ENCODE peak calls at places on chromosomes 16 and 17, in four cellular contexts. One of them, this sample, is unnamed. For H3K9me3, the result is how much of the 10 kb centered on the place peaks cover.

GRCh38 chr16:380837-381787 is 666 bp downstream of the PGAP6 start:
- DNase-seq in AG04450: no peak
- DNase-seq in osteoblast: peak
- DNase-seq in HAP-1: no peak
- DNase-seq in this sample: no peak

GRCh38 chr17:82914375-82914774 is 74.6 kb upstream of the ZNF750 start:
- DNase-seq in AG04450: no peak
- DNase-seq in osteoblast: peak
- DNase-seq in HAP-1: no peak
- DNase-seq in this sample: no peak

GRCh38 chr17:53538129-53538617 is 284.6 kb upstream of the KIF2B start:
- DNase-seq in AG04450: no peak
- DNase-seq in osteoblast: no peak
- DNase-seq in HAP-1: no peak
- DNase-seq in this sample: no peak

GRCh38 chr16:7303014-7303676 is 29.5 kb upstream of the RBFOX1 start:
- DNase-seq in AG04450: no peak
- DNase-seq in osteoblast: no peak
- DNase-seq in HAP-1: no peak
- DNase-seq in this sample: no peak

GRCh38 chr16:5977329-5977728 is 879.7 kb upstream of the EEF2KMT start:
- DNase-seq in AG04450: no peak
- DNase-seq in osteoblast: no peak
- DNase-seq in HAP-1: no peak
- DNase-seq in this sample: no peak

GRCh38 chr17:66602659-66603363 is 232.1 kb upstream of the CACNG5 start:
- DNase-seq in AG04450: no peak
- DNase-seq in osteoblast: no peak
- DNase-seq in HAP-1: no peak
- DNase-seq in this sample: no peak

GRCh38 chr17:60333628-60334031 is 58.3 kb downstream of the USP32 start:
- DNase-seq in AG04450: no peak
- DNase-seq in osteoblast: no peak
- DNase-seq in HAP-1: no peak
- DNase-seq in this sample: no peak

GRCh38 chr16:58025351-58026138 is at the start of gene MMP15:
- DNase-seq in AG04450: no peak
- DNase-seq in osteoblast: peak
- DNase-seq in HAP-1: peak
- DNase-seq in this sample: peak

GRCh38 chr17:21816592-21817567 is 124.6 kb downstream of the KCNJ18 start:
- DNase-seq in AG04450: no peak
- DNase-seq in osteoblast: peak
- DNase-seq in HAP-1: no peak
- DNase-seq in this sample: no peak

GRCh38 chr17:21815352-21816063 is 123.2 kb downstream of the KCNJ18 start:
- DNase-seq in AG04450: no peak
- DNase-seq in osteoblast: peak
- DNase-seq in HAP-1: no peak
- DNase-seq in this sample: no peak

GRCh38 chr17:21823130-21823529 is 130.8 kb downstream of the KCNJ18 start:
- DNase-seq in AG04450: no peak
- DNase-seq in osteoblast: no peak
- DNase-seq in HAP-1: no peak
- DNase-seq in this sample: no peak

GRCh38 chr17:21814776-21815175 is 122.5 kb downstream of the KCNJ18 start:
- DNase-seq in AG04450: no peak
- DNase-seq in osteoblast: peak
- DNase-seq in HAP-1: no peak
- DNase-seq in this sample: no peak

GRCh38 chr17:21817791-21818364 is 125.6 kb downstream of the KCNJ18 start:
- DNase-seq in AG04450: no peak
- DNase-seq in osteoblast: peak
- DNase-seq in HAP-1: no peak
- DNase-seq in this sample: no peak
- H3K9me3 ChIP-seq in AG04450: under half
- H3K9me3 ChIP-seq in osteoblast: under half
- H3K9me3 ChIP-seq in HAP-1: under half
- H3K9me3 ChIP-seq in this sample: under half

DNA sequence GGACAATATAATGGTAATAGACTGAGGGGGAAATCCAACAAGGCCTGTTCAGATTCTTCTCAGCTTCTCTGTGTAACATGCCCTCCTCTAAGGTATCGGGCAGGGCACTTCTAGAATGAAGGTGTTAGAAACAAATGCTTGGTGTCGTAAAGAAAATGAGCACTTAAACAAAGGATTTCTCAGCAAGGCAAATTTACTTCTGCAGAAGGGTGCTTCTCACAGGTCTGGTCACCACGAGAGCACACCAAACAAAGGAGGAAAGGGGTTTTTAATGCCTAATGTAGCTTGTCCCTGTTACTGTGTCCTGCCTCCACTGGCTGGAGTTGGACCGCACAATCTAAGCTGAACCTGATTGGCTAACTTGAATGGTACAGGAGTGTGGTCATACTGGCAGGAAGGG is 642.6 kb upstream of the CDH8 start:
- DNase-seq in AG04450: no peak
- DNase-seq in osteoblast: no peak
- DNase-seq in HAP-1: no peak
- DNase-seq in this sample: no peak
- H3K9me3 ChIP-seq in AG04450: under half
- H3K9me3 ChIP-seq in osteoblast: under half
- H3K9me3 ChIP-seq in HAP-1: under half
- H3K9me3 ChIP-seq in this sample: under half

DNA sequence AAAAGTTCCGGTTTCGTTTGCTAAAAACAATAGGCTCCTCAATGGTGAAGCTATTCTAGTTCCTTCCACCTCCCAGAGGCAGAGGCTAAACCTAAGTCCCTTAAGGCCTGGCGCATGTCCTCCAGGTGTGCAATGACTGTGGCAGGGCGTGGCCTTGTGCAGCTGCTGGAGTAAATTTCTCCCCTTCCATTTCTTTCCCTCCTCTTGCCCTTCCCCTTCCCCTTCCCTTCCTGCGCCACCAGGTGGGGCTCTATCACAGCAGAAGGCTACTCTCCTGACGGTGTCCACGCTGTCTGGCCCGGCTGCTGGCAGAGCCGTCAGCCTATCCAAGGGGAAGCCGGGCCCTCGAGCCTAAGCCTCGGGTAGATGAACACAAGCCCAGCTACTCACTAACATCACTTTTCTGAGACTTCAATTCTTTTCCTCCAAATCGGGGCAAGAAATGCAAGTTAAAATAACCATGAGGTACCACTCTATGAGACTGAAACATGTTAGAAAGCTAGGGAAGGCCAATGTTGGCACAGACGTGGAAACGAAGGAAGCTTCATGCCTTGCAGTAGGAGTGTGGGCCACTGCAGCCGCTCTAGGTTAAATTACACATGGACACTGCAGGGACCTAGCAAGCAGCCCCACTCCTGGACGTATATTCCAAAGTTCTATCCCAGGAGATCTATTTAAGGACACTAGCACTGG is 34.4 kb downstream of the C16orf78 start:
- DNase-seq in AG04450: peak
- DNase-seq in osteoblast: peak
- DNase-seq in HAP-1: peak
- DNase-seq in this sample: peak
- H3K9me3 ChIP-seq in AG04450: under half
- H3K9me3 ChIP-seq in osteoblast: under half
- H3K9me3 ChIP-seq in HAP-1: under half
- H3K9me3 ChIP-seq in this sample: under half

GRCh38 chr17:2898255-2898926 is 102.2 kb downstream of the RAP1GAP2 start:
- DNase-seq in AG04450: no peak
- DNase-seq in osteoblast: peak
- DNase-seq in HAP-1: no peak
- DNase-seq in this sample: no peak
- H3K9me3 ChIP-seq in AG04450: under half
- H3K9me3 ChIP-seq in osteoblast: under half
- H3K9me3 ChIP-seq in HAP-1: under half
- H3K9me3 ChIP-seq in this sample: under half

DNA sequence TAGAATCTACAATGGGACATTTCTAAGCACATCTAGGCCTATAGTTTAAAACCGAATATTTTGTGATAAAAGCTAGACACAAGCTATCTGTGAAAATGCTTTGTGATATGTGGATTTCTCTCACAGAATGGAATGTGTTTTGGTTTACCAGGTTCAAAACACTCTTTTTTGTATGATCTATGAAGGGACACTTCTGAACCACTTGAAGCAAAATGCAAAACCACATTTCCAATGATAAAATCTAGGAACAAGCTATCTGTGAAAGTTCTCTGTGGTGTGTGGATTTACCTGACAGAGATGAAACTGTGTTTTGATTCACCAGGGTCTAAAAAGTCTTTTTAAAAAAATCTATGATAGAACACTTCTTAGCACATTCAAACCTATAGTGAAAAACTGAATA is 2192.4 kb downstream of the TP53TG3F start:
- DNase-seq in AG04450: no peak
- DNase-seq in osteoblast: no peak
- DNase-seq in HAP-1: no peak
- DNase-seq in this sample: no peak
- H3K9me3 ChIP-seq in AG04450: under half
- H3K9me3 ChIP-seq in osteoblast: under half
- H3K9me3 ChIP-seq in HAP-1: under half
- H3K9me3 ChIP-seq in this sample: under half